ENCODE peak calls at places on chromosomes 1 and 21, in eight cellular contexts. D is left colon, A is GM20000, I is posterior cingulate gyrus, H is foreskin fibroblast, W is activated T-cell treated with anti-CD3 and anti-CD28 coated beads for 48 hours, C is posterior vena cava, N is GM04504. T is an unnamed sample.

GRCh38 chr1:119367332-119368124 is 1.1 kb upstream of the HAO2 start:
- DNase-seq in A (peak; percentile 54), N (peak; percentile 25), D (no peak), I (no peak), W (no peak), H (peak; percentile 70), C (no peak), T (no peak)

GRCh38 chr1:53899206-53899628 is 5.2 kb downstream of the DIO1 start:
- DNase-seq in I (peak; percentile 26), C (no peak), A (no peak), D (peak; percentile 54), W (no peak), N (no peak), H (no peak), T (peak; percentile 52)

GRCh38 chr1:169680377-169681019 is 30.9 kb downstream of the SELL start:
- DNase-seq in N (no peak), I (no peak), W (peak; percentile 40), A (peak; percentile 56), C (no peak), H (no peak), D (peak; percentile 17), T (no peak)

GRCh38 chr1:30191154-30191702 is 532.2 kb downstream of the MATN1 start:
- DNase-seq in I (no peak), H (peak; percentile 52), N (peak; percentile 25), W (peak; percentile 15), D (peak; percentile 9), C (peak; percentile 82), A (no peak), T (no peak)

GRCh38 chr1:93143729-93144229 is 36.4 kb downstream of the TMED5 start:
- DNase-seq in D (no peak), I (no peak), W (no peak), C (no peak), N (no peak), A (no peak), H (no peak), T (no peak)

GRCh38 chr21:36104306-36105300 is 30.3 kb upstream of the CBR3 start:
- DNase-seq in I (peak; percentile 85), N (no peak), D (peak; percentile 56), C (no peak), W (peak; percentile 50), A (no peak), H (peak; percentile 59), T (no peak)

GRCh38 chr1:156486421-156487344 is 13.9 kb downstream of the MEF2D start:
- DNase-seq in W (no peak), C (no peak), I (peak; percentile 55), D (no peak), A (no peak), H (no peak), N (no peak), T (no peak)

GRCh38 chr1:69191280-69191679 is 376.4 kb upstream of the LRRC7 start:
- DNase-seq in I (no peak), N (no peak), D (no peak), W (no peak), C (no peak), H (no peak), A (no peak), T (no peak)